ENCODE peak calls at places on chromosomes 11 and 22, in seven cellular contexts. H is K562, X is HepG2, G is IMR-90, L is HCT116, R is H1, U is GM12878. D is an unnamed sample.
A peak's percentile ranks its signal among the peaks of the same experiment; 100 is the strongest.

GRCh38 chr22:29848115-29848514 is 10.0 kb upstream of the ASCC2 start:
- DNase-seq in X (no peak), H (no peak), G (no peak), R (no peak), U (no peak), L (no peak), D (no peak)

GRCh38 chr11:116686891-116687290 is 85.9 kb downstream of the BUD13 start:
- DNase-seq in X (no peak), U (no peak), L (no peak), G (no peak), H (no peak), R (no peak), D (no peak)

GRCh38 chr11:32838505-32839274 is 9.0 kb downstream of the PRRG4 start:
- DNase-seq in G (no peak), U (no peak), X (no peak), H (no peak), R (no peak), L (no peak), D (peak; percentile 13)

GRCh38 chr11:115682901-115683300 is 178.7 kb upstream of the CADM1 start:
- DNase-seq in G (no peak), X (no peak), L (no peak), H (no peak), R (no peak), U (no peak), D (no peak)

GRCh38 chr22:35981900-35982299 is 46.7 kb downstream of the RBFOX2 start:
- DNase-seq in X (no peak), U (no peak), L (no peak), H (no peak), R (no peak), G (no peak), D (no peak)

GRCh38 chr11:61787928-61788491 is 4.4 kb downstream of the TMEM258 start:
- DNase-seq in L (peak; percentile 48), G (peak; percentile 61), X (peak; percentile 74), H (peak; percentile 42), R (peak; percentile 75), U (no peak), D (peak; percentile 85)

GRCh38 chr11:130209128-130209932 is 49.7 kb downstream of the ST14 start:
- DNase-seq in R (peak; percentile 44), U (no peak), G (no peak), L (no peak), X (no peak), H (no peak), D (no peak)

GRCh38 chr22:47651216-47651987 is 889.0 kb downstream of the TBC1D22A start:
- DNase-seq in R (no peak), G (no peak), L (no peak), U (no peak), X (no peak), H (peak; percentile 29), D (no peak)

GRCh38 chr11:393219-394033 is 583 bp upstream of the PKP3 start:
- DNase-seq in G (peak; percentile 78), R (no peak), X (peak; percentile 54), L (peak; percentile 57), U (no peak), H (peak; percentile 86), D (peak; percentile 77)

GRCh38 chr11:9821008-9821752 is 157.3 kb downstream of the SWAP70 start:
- DNase-seq in U (no peak), H (no peak), L (no peak), X (no peak), R (no peak), G (no peak), D (no peak)

GRCh38 chr22:19151329-19152191 is 1.5 kb upstream of the GSC2 start:
- DNase-seq in R (no peak), H (no peak), G (no peak), X (no peak), L (no peak), U (no peak), D (no peak)

GRCh38 chr22:19149047-19149883 is 827 bp downstream of the GSC2 start:
- DNase-seq in R (peak; percentile 84), U (no peak), H (peak; percentile 70), L (no peak), X (no peak), G (no peak), D (no peak)

GRCh38 chr22:19150482-19151328 is 613 bp upstream of the GSC2 start:
- DNase-seq in L (no peak), G (no peak), H (no peak), U (no peak), X (no peak), R (peak; percentile 58), D (no peak)

GRCh38 chr22:19148417-19149046 is 1.6 kb downstream of the GSC2 start:
- DNase-seq in L (no peak), H (no peak), R (no peak), X (no peak), U (no peak), G (no peak), D (no peak)

GRCh38 chr22:19149962-19150361 is at the start of gene GSC2:
- DNase-seq in X (no peak), R (peak; percentile 55), U (no peak), L (no peak), G (no peak), H (no peak), D (no peak)
- TF ChIP-seq CEBPB in X (no peak), R (no peak), U (no peak), L (no peak), G (no peak), H (no peak), D (no peak)

GRCh38 chr11:65499713-65500261 is 942 bp downstream of the MALAT1 start:
- DNase-seq in G (no peak), U (no peak), X (no peak), L (no peak), H (no peak), R (no peak), D (no peak)

GRCh38 chr11:65498042-65498726 is 661 bp upstream of the MALAT1 start:
- DNase-seq in R (peak; percentile 60), X (no peak), G (peak; percentile 68), H (no peak), U (peak; percentile 53), L (no peak), D (no peak)

GRCh38 chr11:65497141-65498041 is 1.5 kb upstream of the MALAT1 start:
- DNase-seq in H (peak; percentile 86), L (peak; percentile 96), U (peak; percentile 95), X (peak; percentile 95), G (peak; percentile 97), R (peak; percentile 97), D (peak; percentile 99)

GRCh38 chr11:65498977-65499712 is at the start of gene MALAT1:
- DNase-seq in U (peak; percentile 82), L (peak; percentile 91), G (peak; percentile 94), X (peak; percentile 88), H (peak; percentile 59), R (peak; percentile 99), D (no peak)

GRCh38 chr11:65498727-65498976 is 193 bp upstream of the MALAT1 start:
- DNase-seq in X (no peak), G (no peak), R (no peak), L (no peak), U (no peak), H (no peak), D (no peak)
- TF ChIP-seq CEBPB in X (no peak), G (no peak), R (no peak), L (no peak), U (no peak), H (peak; percentile 4), D (no peak)

DNA sequence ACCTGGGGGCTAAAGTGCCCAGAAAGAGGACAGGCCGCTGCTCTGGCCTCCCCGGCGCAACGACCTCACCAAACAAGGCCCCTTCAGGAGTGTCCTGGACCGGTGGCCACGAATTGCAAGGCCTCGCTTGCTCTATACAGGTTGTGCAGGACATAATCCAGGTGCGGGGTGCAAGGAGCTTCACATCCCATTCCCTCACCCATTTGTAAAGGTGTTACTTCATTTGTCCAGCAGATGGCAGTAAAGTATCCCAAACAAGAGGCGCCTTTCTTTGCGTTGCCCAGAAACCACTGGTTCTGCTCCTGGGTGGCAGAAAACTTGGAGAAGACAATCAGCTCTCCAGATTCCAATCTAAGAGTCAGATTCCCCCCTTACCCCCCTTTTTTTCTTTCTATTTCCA is 35.9 kb upstream of the PRDM11 start:
- DNase-seq in X (peak; percentile 72), H (peak; percentile 70), L (peak; percentile 64), R (peak; percentile 56), U (no peak), G (peak; percentile 68), D (peak; percentile 70)
- TF ChIP-seq CEBPB in X (no peak), H (no peak), L (no peak), R (no peak), U (no peak), G (no peak), D (no peak)

GRCh38 chr22:18035740-18036139 is 11.4 kb upstream of the MICAL3 start:
- DNase-seq in L (peak; percentile 35), G (peak; percentile 19), R (no peak), X (peak; percentile 82), H (no peak), U (no peak), D (peak; percentile 51)
- TF ChIP-seq CEBPB in L (peak; percentile 51), G (peak; percentile 49), R (peak; percentile 84), X (peak; percentile 96), H (peak; percentile 65), U (no peak), D (peak; percentile 62)

GRCh38 chr22:41613456-41613855 is 7.4 kb downstream of the DESI1 start:
- DNase-seq in U (no peak), R (no peak), X (peak; percentile 41), G (peak; percentile 39), L (no peak), H (no peak), D (no peak)
- TF ChIP-seq CEBPB in U (no peak), R (no peak), X (peak; percentile 3), G (no peak), L (no peak), H (no peak), D (no peak)